ENCODE peak calls at places on chromosomes 6 and 20, in four cellular contexts. M, E, D and O are unnamed samples.

GRCh38 chr6:138455746-138456392 is 43.4 kb downstream of the NHSL1 start:
- DNase-seq in D (no peak), M (no peak), E (peak), O (no peak)

GRCh38 chr20:3094848-3095629 is 10.5 kb upstream of the AVP start:
- DNase-seq in M (no peak), D (no peak), E (no peak), O (no peak)

GRCh38 chr6:15879372-15880261 is 216.8 kb upstream of the DTNBP1 start:
- DNase-seq in E (peak), M (no peak), D (no peak), O (peak)

GRCh38 chr6:140073456-140073855 is 699.0 kb upstream of the CITED2 start:
- DNase-seq in M (no peak), E (no peak), D (no peak), O (no peak)

GRCh38 chr6:56959094-56959493 is 4.2 kb downstream of the BEND6 start:
- DNase-seq in M (no peak), D (no peak), E (no peak), O (no peak)

GRCh38 chr20:51510961-51511360 is 31.6 kb downstream of the NFATC2 start:
- DNase-seq in M (no peak), D (no peak), E (no peak), O (no peak)

GRCh38 chr20:32319100-32319499 is 39.0 kb upstream of the ASXL1 start:
- DNase-seq in D (no peak), E (no peak), M (no peak), O (no peak)

GRCh38 chr6:148952147-148953041 is 205.6 kb downstream of the UST start:
- DNase-seq in M (no peak), E (no peak), D (no peak), O (no peak)

GRCh38 chr6:14689639-14690038 is 556.2 kb upstream of the JARID2 start:
- DNase-seq in M (no peak), D (no peak), E (no peak), O (no peak)

GRCh38 chr6:100255701-100256100 is 209.0 kb downstream of the SIM1 start:
- DNase-seq in D (no peak), M (no peak), E (no peak), O (no peak)

GRCh38 chr20:36645998-36646397 is at the start of gene SLA2:
- DNase-seq in M (no peak), E (no peak), D (no peak), O (no peak)

GRCh38 chr6:132391391-132392291 is 9.6 kb downstream of the MOXD1 start:
- DNase-seq in D (no peak), M (no peak), E (peak), O (no peak)

GRCh38 chr20:9507544-9508239 is 6.7 kb upstream of the LAMP5 start:
- DNase-seq in E (no peak), D (no peak), M (no peak), O (no peak)
- H3K4me3 ChIP-seq in E (no peak), D (no peak), M (no peak), O (no peak)

DNA sequence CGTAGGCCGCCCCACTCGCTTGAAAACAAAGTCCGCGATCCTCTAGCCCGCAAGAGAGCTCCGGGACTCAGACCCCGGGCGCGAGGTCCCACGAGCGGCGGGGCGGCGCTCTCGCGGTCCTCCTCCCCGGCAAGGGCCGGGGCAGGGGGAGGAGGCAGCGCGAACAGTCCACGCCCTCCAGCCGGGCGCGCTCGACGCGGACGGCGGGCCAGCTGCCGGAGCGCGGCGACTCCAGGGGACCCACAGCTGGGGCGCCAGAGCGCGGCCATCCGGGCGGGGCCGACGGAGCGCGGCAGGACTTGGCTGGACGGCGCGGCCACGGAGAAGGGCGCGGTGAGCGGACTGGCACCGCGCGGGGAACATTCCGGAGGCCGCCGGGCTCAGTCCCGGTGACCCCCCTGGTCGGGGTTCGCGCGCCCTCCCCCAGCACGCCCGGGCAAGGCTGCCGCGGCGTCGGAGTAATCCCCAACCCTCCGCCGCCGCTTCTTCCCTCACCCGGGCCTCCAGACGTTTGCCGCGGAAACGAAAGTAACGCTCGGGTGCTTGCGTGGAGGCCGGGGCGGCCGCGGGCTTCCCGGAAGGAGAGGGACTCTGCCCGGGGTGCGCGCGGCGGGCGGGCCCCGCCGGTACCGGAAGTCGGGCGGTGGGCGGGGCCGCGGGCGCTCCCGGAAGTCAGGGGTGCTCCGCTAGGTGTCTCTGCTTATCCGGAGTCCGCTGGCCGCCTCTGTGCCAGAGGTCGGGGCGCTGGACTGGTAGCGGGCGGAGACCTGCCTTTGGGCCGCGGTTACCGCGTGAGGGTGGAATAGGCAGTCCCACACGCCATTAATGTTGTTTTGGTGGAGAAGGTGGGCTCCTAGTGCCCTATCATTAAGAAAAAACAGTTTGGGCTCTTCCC is at the start of gene RIPK1:
- DNase-seq in E (peak), M (peak), D (peak), O (peak)
- TF ChIP-seq CTCF in E (peak), M (peak), D (peak), O (peak)

GRCh38 chr6:125273965-125274364 is 27.8 kb downstream of the HDDC2 start:
- DNase-seq in E (peak), D (no peak), M (no peak), O (peak)
- H3K27ac ChIP-seq in E (no peak), D (no peak), M (no peak), O (peak)

DNA sequence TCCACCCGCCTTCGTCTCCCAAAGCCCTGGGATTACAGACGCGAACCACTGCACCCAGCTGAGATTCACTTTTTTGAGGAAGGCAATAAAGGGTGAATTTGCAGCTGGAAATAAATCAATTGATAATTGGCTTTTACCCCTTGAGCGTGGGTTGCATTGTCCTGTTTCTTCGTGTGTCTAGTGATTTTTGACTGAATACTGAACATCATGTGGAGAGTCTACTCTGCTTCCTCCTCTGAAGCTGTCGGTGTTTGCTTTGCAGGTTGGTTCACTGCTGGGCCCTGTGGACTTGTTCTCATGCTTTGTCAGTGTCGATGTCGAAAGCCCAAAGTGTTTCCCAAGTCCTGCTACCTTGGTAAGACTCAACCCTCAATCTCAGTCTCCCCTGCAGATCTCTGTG is 5.8 kb upstream of the EEF1A2 start:
- DNase-seq in M (no peak), E (no peak), D (no peak), O (no peak)
- H3K4me3 ChIP-seq in M (no peak), E (no peak), D (no peak), O (no peak)

GRCh38 chr6:143060354-143060805 is 309 bp upstream of the AIG1 start:
- DNase-seq in D (peak), E (peak), M (peak), O (peak)
- TF ChIP-seq CTCF in D (no peak), E (peak), M (no peak), O (no peak)

GRCh38 chr6:134175532-134176282 is 123.3 kb upstream of the SLC2A12 start:
- DNase-seq in D (peak), E (peak), M (peak), O (peak)
- H3K27ac ChIP-seq in D (peak), E (peak), M (peak), O (peak)

GRCh38 chr6:85714893-85715530 is 72.3 kb upstream of the SYNCRIP start:
- DNase-seq in M (no peak), D (no peak), E (no peak), O (peak)
- H3K4me3 ChIP-seq in M (no peak), D (no peak), E (no peak), O (no peak)

GRCh38 chr6:90860822-90861601 is 274.1 kb upstream of the MAP3K7 start:
- DNase-seq in D (no peak), M (no peak), E (no peak), O (no peak)
- TF ChIP-seq CTCF in D (no peak), M (no peak), E (no peak), O (no peak)

DNA sequence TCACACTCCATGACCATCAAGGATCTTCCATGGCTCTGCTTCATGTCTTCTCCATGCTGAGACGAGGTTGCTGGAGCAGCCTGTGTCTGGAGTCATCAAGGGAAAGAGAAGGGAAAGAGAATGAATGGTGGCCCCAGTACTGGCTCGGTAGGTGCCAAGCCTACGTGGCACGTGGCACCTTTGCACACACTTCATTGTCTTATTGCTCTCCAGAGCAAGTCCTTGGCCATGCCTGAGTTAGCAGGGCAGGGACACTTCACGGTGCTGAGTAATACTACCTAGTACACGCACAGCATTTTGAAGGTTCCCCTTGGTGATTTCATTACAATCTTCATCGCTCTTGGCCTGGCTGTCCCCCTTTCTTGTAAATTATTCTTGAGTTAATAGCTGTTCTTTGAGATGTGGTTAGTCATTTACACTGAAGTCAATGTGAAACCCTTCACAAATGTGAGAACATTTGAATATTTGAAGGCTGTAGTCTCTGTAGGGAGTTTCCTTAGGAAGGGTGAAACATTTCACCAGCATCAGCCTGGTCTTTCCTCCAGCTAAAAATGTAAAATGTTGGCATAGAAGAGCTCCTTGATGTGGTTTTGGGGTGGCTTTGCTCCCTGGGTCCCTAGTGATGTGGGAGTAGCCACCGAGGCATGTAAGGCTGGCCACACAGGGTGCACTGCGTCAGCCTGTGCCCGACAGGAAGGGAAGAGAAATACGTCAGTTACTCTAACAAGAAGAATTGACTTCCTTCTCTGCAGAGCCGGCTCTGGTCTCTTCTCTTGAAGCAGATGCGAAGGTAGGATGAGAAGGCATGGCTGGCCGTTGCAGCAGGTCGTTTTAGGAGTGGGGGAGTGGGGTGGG is at the start of gene SYTL3:
- DNase-seq in E (peak), D (peak), M (no peak), O (no peak)
- H3K27ac ChIP-seq in E (peak), D (peak), M (no peak), O (peak)

GRCh38 chr20:45337367-45338120 is 10.7 kb downstream of the SDC4 start:
- DNase-seq in D (no peak), E (peak), M (no peak), O (peak)
- H3K4me3 ChIP-seq in D (no peak), E (no peak), M (no peak), O (peak)